ENCODE peak calls at places on chromosomes 11 and 22, in eight cellular contexts. N is cardiac muscle cell, I is adrenal gland, V is IMR-90, O is MM.1S, J is A549, P is tibial nerve, U is choroid plexus epithelial cell. Z is an unnamed sample.

GRCh38 chr11:4125141-4125540 is 30.5 kb downstream of the RRM1 start:
- DNase-seq in I (no peak), U (peak), N (no peak), V (peak), P (no peak), J (no peak), O (no peak), Z (no peak)

GRCh38 chr11:76077575-76078150 is 128.6 kb downstream of the WNT11 start:
- DNase-seq in J (no peak), I (no peak), P (no peak), V (peak), U (peak), N (no peak), O (no peak), Z (peak)

GRCh38 chr11:1639102-1639620 is 9.6 kb downstream of the KRTAP5-5 start:
- DNase-seq in J (no peak), I (peak), U (no peak), V (no peak), N (no peak), O (no peak), P (no peak), Z (no peak)

GRCh38 chr22:35230839-35231584 is 26.3 kb upstream of the HMGXB4 start:
- DNase-seq in N (no peak), V (no peak), P (no peak), U (no peak), O (peak), J (no peak), I (no peak), Z (no peak)

GRCh38 chr11:119375629-119376196 is 5.8 kb downstream of the USP2 start:
- DNase-seq in V (peak), N (no peak), O (no peak), P (peak), I (peak), U (peak), J (no peak), Z (peak)

GRCh38 chr11:35250631-35251030 is 111.7 kb downstream of the CD44 start:
- DNase-seq in P (no peak), N (no peak), J (no peak), O (no peak), U (no peak), I (peak), V (no peak), Z (no peak)

GRCh38 chr11:66744485-66745355 is 15.7 kb upstream of the SPTBN2 start:
- DNase-seq in V (peak), O (peak), N (peak), U (peak), I (peak), J (peak), P (peak), Z (peak)

GRCh38 chr22:42425337-42425988 is 6.7 kb downstream of the NFAM1 start:
- DNase-seq in O (no peak), N (no peak), U (no peak), P (no peak), V (no peak), I (no peak), J (no peak), Z (no peak)

GRCh38 chr11:127070808-127071207 is 70.2 kb upstream of the KIRREL3 start:
- DNase-seq in P (no peak), U (no peak), I (no peak), O (no peak), V (no peak), N (no peak), J (no peak), Z (no peak)

GRCh38 chr22:41094036-41094435 is 1.6 kb downstream of the EP300 start:
- DNase-seq in P (no peak), J (no peak), I (no peak), U (peak), V (peak), N (peak), O (peak), Z (peak)

GRCh38 chr11:65148657-65149056 is 14.3 kb upstream of the SYVN1 start:
- DNase-seq in O (no peak), V (no peak), N (no peak), J (no peak), I (no peak), U (no peak), P (no peak), Z (no peak)

GRCh38 chr11:45287316-45287903 is 1.3 kb upstream of the SYT13 start:
- DNase-seq in V (no peak), I (no peak), P (no peak), J (no peak), O (no peak), U (no peak), N (peak), Z (no peak)

GRCh38 chr11:64971421-64972233 is at the start of gene MAJIN:
- DNase-seq in J (peak), V (peak), P (no peak), O (no peak), U (peak), I (peak), N (no peak), Z (peak)

GRCh38 chr11:110261195-110262140 is 34.9 kb downstream of the RDX start:
- DNase-seq in O (no peak), I (no peak), J (no peak), V (peak), N (no peak), P (no peak), U (peak), Z (peak)

GRCh38 chr22:43994006-43994405 is 30.1 kb upstream of the PARVB start:
- DNase-seq in P (no peak), V (no peak), U (no peak), N (no peak), I (peak), O (no peak), J (no peak), Z (no peak)

GRCh38 chr11:2816941-2817421 is 68.6 kb downstream of the CDKN1C start:
- DNase-seq in P (no peak), J (no peak), O (no peak), U (peak), V (peak), N (no peak), I (no peak), Z (peak)

GRCh38 chr22:30816413-30816812 is 121.7 kb downstream of the OSBP2 start:
- DNase-seq in P (no peak), J (no peak), O (no peak), V (no peak), I (no peak), U (no peak), N (no peak), Z (no peak)

GRCh38 chr11:10669258-10670033 is 24.1 kb downstream of the IRAG1 start:
- DNase-seq in P (no peak), I (peak), N (no peak), V (peak), O (peak), J (no peak), U (peak), Z (peak)

GRCh38 chr11:6402561-6402981 is 12.3 kb downstream of the SMPD1 start:
- DNase-seq in N (no peak), U (peak), J (no peak), P (no peak), V (peak), O (peak), I (no peak), Z (no peak)

GRCh38 chr11:68583047-68583446 is 101.3 kb upstream of the GAL start:
- DNase-seq in U (peak), O (no peak), N (no peak), J (no peak), I (no peak), P (no peak), V (peak), Z (peak)

GRCh38 chr11:34809191-34810106 is 106.7 kb downstream of the APIP start:
- DNase-seq in P (no peak), J (no peak), I (peak), V (peak), U (peak), N (no peak), O (peak), Z (peak)

GRCh38 chr22:40400173-40400572 is 29.8 kb downstream of the SGSM3 start:
- DNase-seq in V (no peak), N (no peak), P (no peak), U (no peak), I (no peak), J (no peak), O (no peak), Z (no peak)

GRCh38 chr11:113974741-113975470 is at the start of gene HTR3A:
- DNase-seq in P (no peak), O (no peak), V (no peak), I (peak), J (no peak), U (peak), N (peak), Z (peak)

GRCh38 chr22:45587638-45588481 is 83.8 kb upstream of the ATXN10 start:
- DNase-seq in I (no peak), J (no peak), V (peak), N (no peak), U (peak), O (no peak), P (no peak), Z (peak)

GRCh38 chr11:43035011-43035564 is 276.7 kb upstream of the API5 start:
- DNase-seq in P (no peak), J (no peak), I (no peak), O (no peak), N (no peak), V (no peak), U (no peak), Z (no peak)

GRCh38 chr11:134248910-134249480 is 4.2 kb downstream of the THYN1 start:
- DNase-seq in V (peak), P (no peak), U (peak), N (no peak), O (peak), I (no peak), J (no peak), Z (no peak)

GRCh38 chr11:77089004-77089545 is 13.6 kb upstream of the OMP start:
- DNase-seq in O (no peak), U (no peak), I (no peak), J (no peak), N (no peak), P (no peak), V (no peak), Z (no peak)

GRCh38 chr22:28424427-28425080 is 255.1 kb downstream of the TTC28 start:
- DNase-seq in V (peak), J (no peak), P (no peak), U (peak), I (no peak), O (no peak), N (no peak), Z (peak)

GRCh38 chr11:109553284-109553683 is 131.3 kb downstream of the C11orf87 start:
- DNase-seq in P (no peak), V (no peak), N (no peak), U (no peak), O (no peak), I (no peak), J (no peak), Z (no peak)

GRCh38 chr22:29470159-29470855 is 9.7 kb upstream of the NEFH start:
- DNase-seq in P (no peak), V (peak), J (peak), U (peak), I (peak), N (peak), O (peak), Z (peak)

GRCh38 chr11:90204832-90205646 is 17.8 kb downstream of the CHORDC1 start:
- DNase-seq in I (peak), U (peak), J (peak), N (peak), O (peak), V (peak), P (no peak), Z (peak)
- TF ChIP-seq CTCF in I (peak), U (peak), J (peak), N (peak), O (peak), V (peak), P (peak), Z (peak)

DNA sequence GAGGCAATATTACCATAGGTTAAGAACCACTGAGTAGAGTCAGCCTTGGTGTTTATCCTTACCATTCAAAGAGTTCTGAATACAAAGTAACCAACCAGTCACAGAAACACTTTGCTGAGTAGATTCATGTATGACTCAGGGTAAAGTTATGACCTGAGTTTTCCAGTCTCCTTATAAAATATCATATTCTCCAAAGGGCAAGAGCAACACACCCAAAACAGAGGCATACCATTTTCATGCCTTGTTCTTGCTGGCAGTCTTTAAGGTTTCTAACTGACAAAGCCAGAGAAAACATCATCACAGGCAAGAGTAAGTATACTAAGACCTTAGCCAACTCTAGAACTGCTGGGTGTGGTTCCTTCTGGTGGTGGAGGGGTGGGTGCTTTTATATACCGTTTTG is 3.2 kb downstream of the ATL3 start:
- DNase-seq in J (peak), O (no peak), U (peak), I (no peak), P (no peak), V (peak), N (no peak), Z (peak)
- H3K4me3 ChIP-seq in J (peak), O (no peak), U (no peak), I (no peak), P (no peak), V (no peak), N (no peak), Z (peak)

DNA sequence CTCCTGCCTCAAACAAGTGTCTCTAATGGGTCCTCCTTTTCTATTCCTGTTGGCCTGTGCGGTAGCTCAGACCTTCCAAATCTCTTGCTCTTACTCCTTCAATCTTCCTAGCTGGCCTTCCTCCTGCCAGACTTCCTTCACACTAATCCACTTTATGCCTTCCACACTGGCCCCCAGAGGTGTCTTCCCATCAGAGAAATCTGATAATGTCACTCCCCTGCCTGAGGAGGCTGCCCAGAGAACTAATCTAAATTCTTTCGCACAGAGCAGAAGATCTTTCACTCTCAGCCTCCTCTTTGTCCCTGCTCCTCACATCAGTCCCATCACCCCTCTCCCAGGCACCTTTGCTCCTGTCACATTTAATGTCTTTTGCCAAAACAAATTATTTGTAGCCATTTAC is 175.8 kb downstream of the MAML2 start:
- DNase-seq in O (no peak), U (no peak), V (no peak), P (no peak), J (no peak), I (no peak), N (no peak), Z (no peak)
- TF ChIP-seq CTCF in O (no peak), U (no peak), V (no peak), P (no peak), J (no peak), I (no peak), N (no peak), Z (no peak)

GRCh38 chr22:25170426-25170980 is 29.2 kb upstream of the CRYBB3 start:
- DNase-seq in P (no peak), U (no peak), N (no peak), O (no peak), I (no peak), V (no peak), J (no peak), Z (no peak)
- H3K4me3 ChIP-seq in P (no peak), U (no peak), N (no peak), O (no peak), I (no peak), V (no peak), J (no peak), Z (no peak)

DNA sequence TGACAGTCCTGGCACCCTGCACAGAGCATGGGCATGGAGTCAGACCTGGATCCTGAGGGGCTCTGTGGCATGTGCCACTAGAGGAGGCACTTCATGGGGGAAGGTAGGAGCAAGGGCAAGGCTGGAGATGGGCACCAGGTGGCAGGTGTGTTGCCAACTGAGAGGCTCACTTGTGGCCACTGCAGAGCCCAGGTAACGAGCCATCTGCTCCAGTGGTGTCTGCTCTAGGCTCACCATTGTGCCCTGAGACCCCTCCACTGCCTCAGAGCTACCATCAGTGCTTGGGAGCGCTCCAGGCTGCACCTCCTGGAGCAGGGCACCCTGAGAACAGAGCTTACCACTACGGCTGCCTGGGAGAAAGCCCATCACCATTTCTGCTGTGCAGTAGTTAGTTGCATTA is 1.3 kb upstream of the ZDHHC8 start:
- DNase-seq in O (peak), P (no peak), J (no peak), N (no peak), V (no peak), U (no peak), I (no peak), Z (no peak)
- TF ChIP-seq CTCF in O (peak), P (no peak), J (no peak), N (no peak), V (no peak), U (no peak), I (no peak), Z (no peak)

GRCh38 chr22:48541401-48542098 is 1286.1 kb downstream of the BRD1 start:
- DNase-seq in P (no peak), U (no peak), J (no peak), I (no peak), O (no peak), N (no peak), V (no peak), Z (no peak)
- H3K4me3 ChIP-seq in P (no peak), U (no peak), J (no peak), I (no peak), O (no peak), N (no peak), V (no peak), Z (no peak)

DNA sequence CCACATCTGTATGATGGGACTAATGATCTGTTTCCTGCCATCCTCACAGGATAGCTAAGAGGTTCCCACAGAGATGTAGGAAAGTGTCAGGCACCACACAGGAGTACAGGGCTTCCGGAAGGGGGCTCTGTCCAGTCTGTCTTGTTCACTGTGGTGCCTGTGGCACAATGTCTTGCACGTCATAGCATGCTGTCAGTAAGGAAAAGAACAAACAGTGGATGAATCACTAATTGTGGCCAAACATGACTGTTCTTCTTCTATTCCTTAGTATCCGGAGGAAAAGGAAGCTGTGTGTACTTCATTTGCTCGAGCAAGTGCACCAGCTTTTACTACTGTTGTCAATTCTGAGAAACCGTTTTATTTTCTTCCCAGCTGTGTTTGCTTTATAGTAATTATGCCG is 73.4 kb upstream of the YWHAH start:
- DNase-seq in P (no peak), I (no peak), J (peak), V (peak), U (peak), O (no peak), N (no peak), Z (no peak)
- TF ChIP-seq CTCF in P (no peak), I (no peak), J (peak), V (peak), U (peak), O (no peak), N (no peak), Z (no peak)

GRCh38 chr11:83193315-83194283 is at the start of gene ANKRD42:
- DNase-seq in P (peak), J (peak), V (peak), N (peak), U (peak), O (peak), I (peak), Z (peak)

GRCh38 chr11:83192846-83193245 is 666 bp upstream of the ANKRD42 start:
- DNase-seq in V (no peak), I (no peak), P (no peak), N (no peak), J (no peak), O (no peak), U (peak), Z (peak)

GRCh38 chr11:83195649-83196048 is 2.1 kb downstream of the ANKRD42 start:
- DNase-seq in V (no peak), U (no peak), I (no peak), J (no peak), N (no peak), P (no peak), O (no peak), Z (no peak)

GRCh38 chr11:83194284-83195175 is 1.0 kb downstream of the ANKRD42 start:
- DNase-seq in P (peak), U (peak), N (peak), I (peak), O (peak), J (peak), V (peak), Z (peak)

DNA sequence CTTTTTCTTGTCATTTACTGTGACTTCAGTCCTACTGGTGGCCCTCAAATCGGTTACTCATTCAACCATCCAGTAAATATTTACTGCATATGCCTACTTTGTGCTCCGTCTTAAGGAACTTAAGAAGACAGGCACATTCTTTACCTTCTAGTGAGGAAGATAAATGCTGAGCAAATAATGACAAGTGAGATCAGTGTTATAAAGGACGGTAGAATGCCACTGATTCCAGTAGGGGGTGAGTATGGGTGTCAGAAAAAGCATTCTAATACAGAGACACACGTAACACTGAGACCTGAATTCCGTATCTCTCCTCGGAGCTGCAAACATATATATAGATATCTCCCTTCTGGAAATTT is 1.6 kb downstream of the ANKRD42 start:
- DNase-seq in N (no peak), O (no peak), J (peak), V (peak), U (peak), P (no peak), I (no peak), Z (no peak)
- H3K4me3 ChIP-seq in N (peak), O (peak), J (peak), V (peak), U (peak), P (peak), I (peak), Z (peak)

DNA sequence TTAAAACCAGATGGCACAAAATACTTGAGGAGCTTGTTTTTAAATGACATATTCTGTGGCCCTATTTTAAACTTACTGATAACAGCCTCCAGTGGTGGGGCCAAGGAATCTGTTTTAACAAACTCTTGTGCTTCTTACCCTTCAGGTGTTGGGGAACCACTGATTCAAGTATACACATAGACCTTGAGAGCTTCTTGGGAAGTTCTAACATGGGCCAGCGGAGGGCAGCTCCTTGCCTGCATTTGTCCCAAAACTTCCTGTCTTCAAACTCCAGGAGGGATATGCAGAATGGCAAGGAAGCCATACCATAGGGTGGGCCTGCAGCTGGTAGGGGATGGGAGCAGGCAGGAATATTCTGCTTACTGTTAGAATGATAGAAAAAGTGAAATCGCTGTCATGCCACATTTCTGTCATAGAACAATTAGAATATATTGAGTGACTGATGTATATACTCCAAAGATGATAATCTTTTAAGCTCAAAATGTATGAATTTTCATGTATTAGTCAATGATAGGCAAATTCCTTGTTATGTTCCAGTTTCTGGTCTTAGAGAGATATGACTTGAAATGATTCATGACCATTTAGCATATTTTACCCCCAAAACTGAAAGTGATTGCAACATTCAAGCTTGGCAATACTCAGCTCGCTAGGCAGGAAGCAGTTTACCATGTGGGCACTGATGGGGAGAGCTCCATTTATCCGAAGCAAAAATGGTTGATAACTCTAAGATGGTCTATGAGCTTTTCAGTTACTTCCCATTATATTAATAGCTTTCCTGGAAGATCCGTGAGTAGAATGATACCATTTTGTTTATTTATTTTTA is 9.2 kb downstream of the EXT2 start:
- DNase-seq in U (peak), P (no peak), O (no peak), V (no peak), I (no peak), N (no peak), J (peak), Z (peak)
- TF ChIP-seq CTCF in U (peak), P (no peak), O (no peak), V (no peak), I (no peak), N (peak), J (no peak), Z (no peak)